ENCODE peak calls at places on chromosomes 11 and 22, in five cellular contexts. A, L, R, K and G are unnamed samples.
A peak's percentile ranks its signal among the peaks of the same experiment; 100 is the strongest.

GRCh38 chr22:47031628-47031915 is 269.1 kb downstream of the TBC1D22A start:
- DNase-seq in R (no peak), A (no peak), L (no peak), K (no peak), G (no peak)

GRCh38 chr11:65872555-65873279 is at the start of gene EFEMP2:
- DNase-seq in A (no peak), K (no peak), R (peak; percentile 55), L (no peak), G (no peak)

GRCh38 chr11:73393011-73393380 is 16.8 kb downstream of the RELT start:
- DNase-seq in L (no peak), K (no peak), A (no peak), R (no peak), G (no peak)

GRCh38 chr11:121372671-121373429 is 79.3 kb upstream of the SORL1 start:
- DNase-seq in L (no peak), A (peak; percentile 89), R (no peak), K (no peak), G (peak; percentile 36)

GRCh38 chr11:73521621-73522020 is 76.3 kb downstream of the FAM168A start:
- DNase-seq in R (no peak), A (peak; percentile 33), L (no peak), K (no peak), G (no peak)

GRCh38 chr22:29309332-29310064 is 3.0 kb downstream of the GAS2L1 start:
- DNase-seq in R (no peak), K (no peak), A (no peak), L (no peak), G (peak; percentile 36)

GRCh38 chr11:118883368-118884071 is at the start of gene CXCR5:
- DNase-seq in L (no peak), R (no peak), A (peak; percentile 80), K (no peak), G (peak; percentile 79)

GRCh38 chr22:33896801-33897620 is 23.3 kb downstream of the LARGE1 start:
- DNase-seq in A (peak; percentile 83), L (no peak), K (no peak), R (no peak), G (peak; percentile 46)

GRCh38 chr22:25940479-25940878 is 198.5 kb downstream of the MYO18B start:
- DNase-seq in A (no peak), R (no peak), K (no peak), L (no peak), G (no peak)

GRCh38 chr11:70420008-70420464 is 21.7 kb downstream of the CTTN start:
- DNase-seq in L (no peak), K (no peak), R (no peak), A (no peak), G (no peak)

GRCh38 chr22:36714110-36714509 is 10.6 kb upstream of the CACNG2 start:
- DNase-seq in K (no peak), A (no peak), R (no peak), L (no peak), G (no peak)

GRCh38 chr11:47325271-47326041 is 27.0 kb downstream of the MYBPC3 start:
- DNase-seq in K (no peak), R (no peak), A (no peak), L (no peak), G (no peak)

GRCh38 chr11:125952973-125953372 is 7.1 kb downstream of the VSIG10L2 start:
- DNase-seq in R (no peak), L (no peak), K (no peak), A (no peak), G (no peak)

GRCh38 chr11:92501346-92501745 is 276.7 kb downstream of the FAT3 start:
- DNase-seq in A (no peak), K (no peak), L (no peak), R (no peak), G (no peak)

GRCh38 chr11:19635332-19635731 is 77.3 kb upstream of the NAV2 start:
- DNase-seq in L (no peak), K (no peak), A (no peak), R (no peak), G (no peak)

GRCh38 chr11:94738746-94739145 is 29.4 kb upstream of the AMOTL1 start:
- DNase-seq in K (no peak), L (no peak), A (no peak), R (no peak), G (no peak)

GRCh38 chr11:78350646-78351165 is 66.9 kb downstream of the GAB2 start:
- DNase-seq in K (no peak), A (no peak), R (peak; percentile 22), L (no peak), G (no peak)

GRCh38 chr11:81658722-81659121 is 1074.9 kb downstream of the FAM181B start:
- DNase-seq in R (no peak), K (no peak), L (no peak), A (peak; percentile 49), G (peak; percentile 5)

GRCh38 chr11:75100314-75100713 is 3.6 kb upstream of the OR2AT4 start:
- DNase-seq in A (peak; percentile 82), R (no peak), K (no peak), L (no peak), G (peak; percentile 72)

GRCh38 chr11:117851852-117852251 is 24.6 kb downstream of the FXYD6 start:
- DNase-seq in R (no peak), K (no peak), L (no peak), A (no peak), G (no peak)

GRCh38 chr11:47177229-47177845 is 658 bp upstream of the ARFGAP2 start:
- DNase-seq in K (no peak), R (peak; percentile 54), L (peak; percentile 59), A (peak; percentile 89), G (peak; percentile 84)

GRCh38 chr22:29145321-29146072 is 60.2 kb upstream of the EMID1 start:
- DNase-seq in A (no peak), K (no peak), L (no peak), R (no peak), G (peak; percentile 25)

GRCh38 chr11:112100457-112100856 is 13.8 kb downstream of the SDHD start:
- DNase-seq in K (no peak), A (no peak), L (no peak), R (no peak), G (no peak)

GRCh38 chr11:118138839-118139420 is 13.7 kb downstream of the SCN4B start:
- DNase-seq in R (no peak), A (no peak), K (no peak), L (no peak), G (no peak)

GRCh38 chr11:60948251-60948650 is 3.7 kb downstream of the SLC15A3 start:
- DNase-seq in R (no peak), A (no peak), K (no peak), L (no peak), G (no peak)

GRCh38 chr11:46170797-46171196 is 49.5 kb upstream of the PHF21A start:
- DNase-seq in A (no peak), K (no peak), R (no peak), L (no peak), G (no peak)

DNA sequence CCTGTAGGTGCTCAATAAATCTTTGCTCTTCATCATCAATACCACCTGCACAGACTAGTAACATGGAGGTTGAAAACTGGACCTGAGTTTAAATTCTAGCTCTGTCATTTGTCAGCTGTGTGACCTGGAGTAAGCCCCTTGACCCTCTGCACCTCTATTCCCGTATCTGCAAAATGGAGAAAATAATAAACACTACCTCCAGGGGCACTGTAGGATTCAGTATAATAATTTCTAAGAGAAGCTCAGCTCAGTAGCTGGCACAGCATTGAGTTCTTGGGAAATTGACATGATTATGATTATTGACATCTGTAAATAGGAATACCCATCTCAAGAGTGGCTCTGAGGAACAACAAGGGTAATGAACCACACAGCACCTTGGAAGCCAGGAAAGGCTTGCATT is 78.4 kb downstream of the MN1 start:
- DNase-seq in A (no peak), R (no peak), L (no peak), K (no peak), G (no peak)
- TF ChIP-seq CTCF in A (no peak), R (no peak), L (no peak), K (peak; percentile 20), G (no peak)

GRCh38 chr22:38718414-38718813 is 12.7 kb downstream of the GTPBP1 start:
- DNase-seq in K (no peak), L (no peak), R (peak; percentile 47), A (no peak), G (no peak)
- TF ChIP-seq CTCF in K (no peak), L (no peak), R (peak; percentile 66), A (no peak), G (no peak)

GRCh38 chr11:64751136-64751535 is 7.2 kb upstream of the RASGRP2 start:
- DNase-seq in K (no peak), R (no peak), A (no peak), L (no peak), G (no peak)

GRCh38 chr11:64747961-64748715 is 4.2 kb upstream of the RASGRP2 start:
- DNase-seq in K (no peak), R (no peak), L (no peak), A (no peak), G (no peak)

GRCh38 chr11:64751580-64751979 is 7.6 kb upstream of the RASGRP2 start:
- DNase-seq in A (no peak), L (no peak), K (no peak), R (no peak), G (no peak)

GRCh38 chr11:64752106-64752970 is 7.4 kb downstream of the PYGM start:
- DNase-seq in R (no peak), L (no peak), K (no peak), A (no peak), G (no peak)

DNA sequence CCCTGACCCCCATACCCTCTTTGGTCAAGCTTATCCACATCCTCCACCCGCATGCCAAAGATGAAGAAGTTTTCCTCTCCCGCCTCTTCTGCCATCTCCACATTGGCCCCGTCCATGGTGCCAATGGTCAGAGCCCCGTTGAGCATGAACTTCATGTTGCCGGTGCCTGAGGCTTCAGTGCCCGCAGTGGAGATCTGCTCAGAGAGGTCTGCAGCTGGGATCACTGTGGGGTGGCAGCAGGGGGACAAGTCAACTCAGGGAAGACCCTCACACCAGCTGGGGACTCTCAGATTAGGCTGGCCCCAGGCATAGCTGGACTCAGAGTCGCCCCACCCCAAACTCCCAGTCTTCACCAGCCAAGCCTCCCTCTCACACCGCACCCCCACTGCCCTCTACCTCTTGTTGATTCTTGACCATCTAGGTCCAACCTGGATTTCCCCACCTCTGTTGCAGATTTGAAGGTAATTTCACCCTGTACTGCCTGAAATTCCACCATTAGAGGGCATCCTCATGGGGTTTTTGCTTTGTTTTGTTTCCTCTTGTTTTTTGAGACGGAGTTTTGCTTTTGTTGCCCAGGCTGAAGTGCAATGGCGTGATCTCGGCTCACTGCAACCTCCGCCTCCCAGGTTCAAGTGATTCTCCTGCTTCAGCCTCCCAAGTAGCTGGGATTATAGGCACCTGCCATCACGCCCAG is 6.6 kb upstream of the RASGRP2 start:
- DNase-seq in R (no peak), K (no peak), L (no peak), A (no peak), G (no peak)
- TF ChIP-seq CTCF in R (no peak), K (no peak), L (peak; percentile 40), A (no peak), G (no peak)

GRCh38 chr22:43396321-43396933 is 15.4 kb upstream of the MPPED1 start:
- DNase-seq in A (no peak), K (no peak), L (no peak), R (no peak), G (no peak)
- TF ChIP-seq CTCF in A (no peak), K (no peak), L (no peak), R (no peak), G (no peak)

GRCh38 chr11:62588966-62589637 is 2.2 kb downstream of the TUT1 start:
- DNase-seq in R (no peak), A (no peak), K (no peak), L (no peak), G (no peak)
- TF ChIP-seq CTCF in R (peak; percentile 51), A (peak; percentile 8), K (peak; percentile 75), L (no peak), G (no peak)

GRCh38 chr11:59810189-59810910 is at the start of gene MRPL16:
- DNase-seq in R (peak; percentile 79), K (peak; percentile 61), A (peak; percentile 96), L (peak; percentile 89), G (peak; percentile 89)
- TF ChIP-seq CTCF in R (no peak), K (no peak), A (peak; percentile 37), L (peak; percentile 12), G (no peak)

GRCh38 chr11:7538023-7538422 is 24.2 kb downstream of the PPFIBP2 start:
- DNase-seq in A (no peak), L (no peak), R (no peak), K (no peak), G (no peak)
- TF ChIP-seq CTCF in A (no peak), L (no peak), R (no peak), K (no peak), G (no peak)